ENCODE peak calls at places on chromosomes 1 and 21, in four cellular contexts. S is HCT116, U is K562, K is SK-N-SH. G is an unnamed sample.

GRCh38 chr1:248837045-248837793 is 805 bp upstream of the ZNF672 start:
- DNase-seq in K (no peak), S (no peak), U (no peak), G (no peak)

GRCh38 chr1:58783090-58783992 is 506 bp downstream of the JUN start:
- DNase-seq in K (peak), S (no peak), U (peak), G (peak)

GRCh38 chr1:12542596-12543592 is 75.1 kb downstream of the DHRS3 start:
- DNase-seq in S (no peak), K (no peak), U (no peak), G (no peak)

GRCh38 chr1:54230507-54231339 is 30.8 kb downstream of the MRPL37 start:
- DNase-seq in K (peak), S (no peak), U (peak), G (no peak)

GRCh38 chr1:210340751-210341328 is 12.1 kb downstream of the HHAT start:
- DNase-seq in S (no peak), U (no peak), K (no peak), G (no peak)

GRCh38 chr1:93426183-93426582 is 21.7 kb upstream of the FNBP1L start:
- DNase-seq in K (no peak), S (no peak), U (no peak), G (no peak)

GRCh38 chr1:214808845-214809460 is 206.0 kb downstream of the CENPF start:
- DNase-seq in U (peak), S (peak), K (no peak), G (peak)

GRCh38 chr1:78688701-78689100 is 39.1 kb downstream of the IFI44 start:
- DNase-seq in S (no peak), U (no peak), K (peak), G (peak)

GRCh38 chr1:119449964-119450363 is 35.0 kb downstream of the HSD3B2 start:
- DNase-seq in K (no peak), U (peak), S (no peak), G (no peak)

GRCh38 chr1:150259758-150260669 is 2.4 kb downstream of the CA14 start:
- DNase-seq in U (peak), S (no peak), K (peak), G (peak)

GRCh38 chr1:147752531-147752930 is 7.9 kb downstream of the GJA5 start:
- DNase-seq in U (no peak), K (no peak), S (no peak), G (no peak)

GRCh38 chr21:45908536-45909237 is 72.9 kb upstream of the COL6A1 start:
- DNase-seq in S (no peak), K (no peak), U (no peak), G (no peak)

GRCh38 chr1:235648407-235648907 is 1.1 kb downstream of the GNG4 start:
- DNase-seq in U (no peak), S (no peak), K (peak), G (peak)

GRCh38 chr1:5950201-5950895 is 41.9 kb downstream of the NPHP4 start:
- DNase-seq in S (no peak), K (no peak), U (no peak), G (no peak)
- TF ChIP-seq MAX in S (no peak), K (no peak), U (no peak), G (no peak)

DNA sequence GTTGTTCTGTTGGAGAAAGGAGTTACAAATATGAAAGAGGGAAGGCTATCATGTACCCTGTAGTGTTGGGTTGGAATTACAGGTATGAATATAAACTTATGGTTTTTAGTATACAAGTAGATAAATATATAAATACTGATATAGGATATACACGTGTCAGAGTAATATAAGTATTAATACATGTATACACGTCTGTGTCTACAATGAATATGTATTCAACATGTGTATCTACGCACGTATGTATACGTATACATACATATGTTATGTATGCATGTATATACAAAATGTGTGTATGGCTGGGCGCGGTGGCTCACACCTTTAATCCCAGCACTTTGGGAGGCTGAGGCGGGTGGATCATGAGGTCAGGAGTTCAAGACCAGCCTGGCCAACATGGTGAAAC is 17.9 kb downstream of the ACBD6 start:
- DNase-seq in U (no peak), S (no peak), K (no peak), G (no peak)
- H3K9ac ChIP-seq in U (no peak), S (no peak), K (no peak), G (no peak)

DNA sequence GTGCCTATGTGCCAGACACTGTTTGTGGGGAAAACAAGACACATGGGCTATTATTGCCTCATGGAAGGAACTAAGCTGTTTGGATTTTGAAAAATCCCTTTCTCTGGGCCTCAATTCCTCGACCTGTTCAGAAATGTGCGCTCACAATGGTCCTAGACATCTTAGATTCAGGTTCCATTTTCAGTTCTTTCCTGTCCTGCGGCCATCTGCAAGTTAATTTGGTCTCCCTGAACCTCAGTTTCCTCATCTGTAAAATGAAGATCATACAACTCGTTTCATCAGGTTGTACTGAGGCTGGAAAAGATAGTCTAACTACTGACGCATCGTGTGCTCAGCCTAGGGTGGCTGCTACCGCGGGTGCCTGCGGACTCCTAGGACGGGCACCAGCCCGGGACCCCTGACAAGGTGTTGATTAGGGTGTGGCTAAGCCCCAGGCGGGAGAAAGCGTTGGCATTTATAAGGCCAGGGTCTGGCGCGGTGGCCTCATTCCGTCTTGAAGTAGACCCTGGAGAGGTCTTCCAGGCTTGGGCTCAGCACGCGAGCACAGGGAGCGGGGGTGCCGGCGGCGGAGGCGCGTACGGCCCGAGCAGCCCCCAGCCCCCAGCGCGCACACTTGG is 493 bp upstream of the ELOA start:
- DNase-seq in K (no peak), S (no peak), U (no peak), G (peak)
- TF ChIP-seq MAX in K (no peak), S (no peak), U (no peak), G (no peak)

DNA sequence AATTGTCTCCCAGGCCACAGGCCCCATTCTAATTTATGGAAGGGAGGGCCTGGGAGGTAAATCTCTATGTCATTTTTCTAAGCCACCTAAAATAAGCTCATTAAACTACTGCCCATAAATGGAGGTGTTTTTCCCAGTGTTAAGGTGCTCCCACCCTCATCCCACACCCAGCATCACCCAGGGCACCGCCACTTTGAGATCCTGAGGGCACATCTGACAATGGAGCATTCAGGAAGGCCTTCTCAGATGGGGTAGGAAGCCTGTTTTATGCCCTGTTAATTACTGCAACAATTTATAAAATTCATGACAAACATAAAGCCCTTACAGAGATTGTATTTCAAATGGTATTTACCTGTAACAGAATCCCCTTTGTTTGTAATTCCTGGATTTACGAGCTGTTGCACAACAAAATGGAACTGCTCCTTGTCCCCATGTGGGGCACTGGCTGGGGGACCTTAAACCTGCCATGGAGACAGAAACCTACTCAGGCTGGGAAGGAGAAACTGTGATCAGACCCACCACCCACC is 319.5 kb upstream of the USP24 start:
- DNase-seq in U (no peak), K (no peak), S (no peak), G (no peak)
- H3K9ac ChIP-seq in U (no peak), K (no peak), S (no peak), G (no peak)

GRCh38 chr1:109762039-109762585 is 1.6 kb downstream of the EPS8L3 start:
- DNase-seq in S (no peak), U (no peak), K (no peak), G (no peak)
- TF ChIP-seq MAX in S (no peak), U (no peak), K (no peak), G (no peak)

GRCh38 chr1:245875581-245876263 is 631.4 kb downstream of the SMYD3 start:
- DNase-seq in S (no peak), K (peak), U (no peak), G (no peak)
- H3K9ac ChIP-seq in S (no peak), K (peak), U (no peak), G (no peak)

DNA sequence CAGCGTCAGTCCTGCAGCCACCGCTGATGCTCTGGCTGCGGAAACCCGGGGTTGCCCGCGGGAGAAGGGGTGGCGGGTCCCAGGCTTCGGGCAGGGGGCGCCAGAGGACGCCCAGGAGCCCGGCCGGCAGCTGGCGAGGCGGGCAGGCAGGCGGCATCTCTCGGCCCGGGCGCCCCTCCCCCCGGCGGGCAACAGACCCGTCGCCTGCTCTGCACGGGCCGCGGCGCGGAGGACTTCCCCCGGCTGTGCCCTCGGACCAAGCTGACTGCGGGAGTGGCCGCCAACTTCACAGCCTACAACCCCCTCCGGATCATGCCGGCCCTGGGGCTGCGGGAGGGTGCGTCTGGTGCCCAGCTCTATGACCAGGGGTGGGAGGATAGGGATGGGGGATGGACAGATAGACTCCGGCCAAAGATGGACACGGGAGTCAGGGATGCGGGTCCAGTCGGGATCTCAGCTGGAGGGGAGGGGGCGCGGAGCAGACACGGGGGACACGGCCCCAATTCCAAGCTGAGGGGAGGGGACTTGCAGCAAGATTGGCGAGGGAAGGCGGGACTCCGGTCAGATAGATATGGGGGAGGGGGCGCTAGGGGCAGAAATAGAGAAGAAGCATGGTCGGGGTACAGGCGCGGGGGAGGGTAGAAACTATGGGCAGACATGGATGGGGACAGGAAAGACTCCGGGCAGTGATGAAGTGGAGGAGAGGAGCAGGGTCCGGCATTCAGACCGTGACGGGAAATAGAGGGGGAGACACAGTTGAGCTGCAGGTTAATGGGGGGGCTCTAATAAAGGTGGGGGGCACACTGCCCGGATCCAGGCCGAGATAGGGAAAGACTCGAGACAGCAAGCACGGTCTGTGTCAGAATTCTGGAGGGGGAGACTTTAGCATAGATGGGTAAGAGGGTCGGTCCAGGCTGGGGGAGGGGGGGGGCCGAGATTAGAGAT is 1.1 kb downstream of the ADGRB2 start:
- DNase-seq in S (no peak), K (peak), U (peak), G (peak)
- TF ChIP-seq MAX in S (no peak), K (no peak), U (no peak), G (no peak)

GRCh38 chr1:183106166-183106565 is 79.9 kb upstream of the LAMC2 start:
- DNase-seq in K (no peak), S (no peak), U (no peak), G (no peak)
- H3K9ac ChIP-seq in K (no peak), S (no peak), U (no peak), G (no peak)

GRCh38 chr1:240935921-240936320 is 324.0 kb upstream of the GREM2 start:
- DNase-seq in U (no peak), S (no peak), K (no peak), G (no peak)
- TF ChIP-seq MAX in U (no peak), S (no peak), K (no peak), G (no peak)

DNA sequence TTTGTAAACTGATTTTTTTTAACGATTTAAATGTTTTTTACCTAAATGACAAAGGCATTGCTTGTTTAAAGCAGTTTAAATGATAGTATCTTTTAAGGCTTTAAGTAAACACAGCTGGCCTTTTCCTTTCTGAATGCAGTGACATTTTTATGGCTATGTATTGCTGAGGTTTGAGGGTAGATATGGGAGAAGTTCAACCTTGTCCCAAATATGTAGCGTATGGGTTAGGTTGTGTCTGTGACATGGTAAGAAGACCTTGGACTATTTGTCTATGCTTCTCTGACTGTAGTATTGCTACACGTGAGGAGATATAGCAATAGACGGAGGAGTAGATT is 32.5 kb downstream of the PKNOX1 start:
- DNase-seq in K (no peak), S (no peak), U (no peak), G (no peak)
- H3K9ac ChIP-seq in K (no peak), S (no peak), U (no peak), G (no peak)